ENCODE peak calls at places on chromosomes 7 and 10, in six cellular contexts. F, T, H, Q, R and J are unnamed samples.

GRCh38 chr10:90579602-90580242 is 278.1 kb downstream of the HTR7 start:
- DNase-seq in F (no peak), T (no peak), H (no peak), Q (peak), R (no peak), J (no peak)

GRCh38 chr7:158856883-158857668 is 718 bp downstream of the DYNC2I1 start:
- DNase-seq in F (no peak), T (no peak), H (no peak), Q (no peak), R (no peak), J (no peak)

GRCh38 chr10:70558871-70559810 is 43.4 kb downstream of the PRF1 start:
- DNase-seq in F (peak), T (peak), H (no peak), Q (peak), R (peak), J (peak)

GRCh38 chr7:44326261-44327125 is 1.1 kb upstream of the CAMK2B start:
- DNase-seq in F (no peak), T (no peak), H (no peak), Q (no peak), R (no peak), J (no peak)

GRCh38 chr10:98664329-98665042 is 217.8 kb upstream of the HPS1 start:
- DNase-seq in F (no peak), T (peak), H (no peak), Q (peak), R (peak), J (peak)

GRCh38 chr10:102416181-102417094 is 2.1 kb downstream of the PSD start:
- DNase-seq in F (no peak), T (no peak), H (no peak), Q (no peak), R (no peak), J (no peak)

GRCh38 chr10:110433740-110434139 is 64.0 kb upstream of the DUSP5 start:
- DNase-seq in F (no peak), T (no peak), H (no peak), Q (no peak), R (no peak), J (no peak)

GRCh38 chr7:43438897-43439479 is 143.9 kb upstream of the STK17A start:
- DNase-seq in F (no peak), T (no peak), H (no peak), Q (no peak), R (no peak), J (no peak)

GRCh38 chr7:22480523-22481075 is 19.4 kb downstream of the STEAP1B start:
- DNase-seq in F (no peak), T (no peak), H (no peak), Q (no peak), R (no peak), J (no peak)

GRCh38 chr7:5695037-5695708 is 86.3 kb downstream of the RNF216 start:
- DNase-seq in F (peak), T (peak), H (no peak), Q (no peak), R (no peak), J (no peak)

GRCh38 chr7:43834463-43835251 is 34.7 kb downstream of the MRPS24 start:
- DNase-seq in F (no peak), T (peak), H (no peak), Q (no peak), R (no peak), J (peak)

GRCh38 chr7:141113131-141113530 is 39.3 kb downstream of the TMEM178B start:
- DNase-seq in F (no peak), T (no peak), H (no peak), Q (no peak), R (no peak), J (no peak)

GRCh38 chr10:129761981-129762956 is 201.8 kb downstream of the EBF3 start:
- DNase-seq in F (no peak), T (no peak), H (no peak), Q (peak), R (peak), J (no peak)

GRCh38 chr10:95861401-95861800 is 46.4 kb upstream of the CC2D2B start:
- DNase-seq in F (no peak), T (no peak), H (no peak), Q (no peak), R (no peak), J (no peak)

GRCh38 chr7:30789334-30789711 is 18.1 kb downstream of the MINDY4 start:
- DNase-seq in F (no peak), T (no peak), H (no peak), Q (no peak), R (no peak), J (no peak)

GRCh38 chr10:26879744-26880143 is 19.0 kb upstream of the ABI1 start:
- DNase-seq in F (peak), T (no peak), H (no peak), Q (no peak), R (peak), J (peak)

GRCh38 chr10:90398551-90398950 is 459.3 kb downstream of the HTR7 start:
- DNase-seq in F (no peak), T (no peak), H (no peak), Q (no peak), R (no peak), J (no peak)

GRCh38 chr10:101062231-101063161 is 707 bp downstream of the KAZALD1 start:
- DNase-seq in F (peak), T (peak), H (no peak), Q (peak), R (peak), J (peak)

GRCh38 chr10:100826983-100827818 is 81.8 kb downstream of the PAX2 start:
- DNase-seq in F (no peak), T (peak), H (no peak), Q (peak), R (peak), J (peak)

GRCh38 chr7:25124485-25125136 is 449 bp downstream of the CYCS start:
- DNase-seq in F (no peak), T (peak), H (no peak), Q (no peak), R (no peak), J (peak)

GRCh38 chr10:93812664-93813338 is 55.1 kb downstream of the LGI1 start:
- DNase-seq in F (no peak), T (no peak), H (no peak), Q (no peak), R (no peak), J (no peak)

GRCh38 chr10:113356794-113357687 is 195.8 kb upstream of the HABP2 start:
- DNase-seq in F (no peak), T (no peak), H (no peak), Q (no peak), R (no peak), J (no peak)

GRCh38 chr7:104848386-104848990 is 165.5 kb upstream of the KMT2E start:
- DNase-seq in F (peak), T (peak), H (no peak), Q (peak), R (peak), J (peak)

GRCh38 chr10:77504870-77505257 is 132.7 kb downstream of the KCNMA1 start:
- DNase-seq in F (no peak), T (no peak), H (no peak), Q (no peak), R (no peak), J (peak)

GRCh38 chr7:54397836-54398612 is 144.2 kb upstream of the VSTM2A start:
- DNase-seq in F (no peak), T (no peak), H (no peak), Q (no peak), R (no peak), J (no peak)

GRCh38 chr7:81641873-81642272 is 128.0 kb downstream of the HGF start:
- DNase-seq in F (no peak), T (no peak), H (no peak), Q (no peak), R (no peak), J (no peak)

GRCh38 chr10:6050801-6051445 is 11.2 kb downstream of the IL2RA start:
- DNase-seq in F (peak), T (peak), H (no peak), Q (no peak), R (peak), J (peak)

GRCh38 chr10:76558586-76558985 is 1079.0 kb downstream of the KCNMA1 start:
- DNase-seq in F (peak), T (no peak), H (peak), Q (no peak), R (peak), J (peak)

GRCh38 chr10:93068411-93069244 is 5.1 kb upstream of the CYP26A1 start:
- DNase-seq in F (peak), T (no peak), H (no peak), Q (peak), R (no peak), J (no peak)

GRCh38 chr7:98784216-98784785 is 85.5 kb downstream of the TMEM130 start:
- DNase-seq in F (no peak), T (no peak), H (no peak), Q (no peak), R (no peak), J (no peak)

GRCh38 chr7:44194069-44194468 is 4.8 kb upstream of the GCK start:
- DNase-seq in F (no peak), T (no peak), H (no peak), Q (no peak), R (no peak), J (no peak)

GRCh38 chr10:97684866-97685394 is 2.1 kb downstream of the AVPI1 start:
- DNase-seq in F (no peak), T (no peak), H (no peak), Q (no peak), R (no peak), J (no peak)

GRCh38 chr10:65033957-65034356 is 1512.8 kb downstream of the REEP3 start:
- DNase-seq in F (no peak), T (no peak), H (no peak), Q (no peak), R (no peak), J (peak)

GRCh38 chr7:15972767-15973362 is 286.4 kb upstream of the MEOX2 start:
- DNase-seq in F (no peak), T (no peak), H (no peak), Q (no peak), R (no peak), J (peak)